ENCODE peak calls at places on chromosomes 16 and 17, in nine cellular contexts. L is breast epithelium, R is ovary, M is psoas muscle, D is BJ, H is heart right ventricle, W is esophagus muscularis mucosa, B is AG09309, C is heart left ventricle. J is an unnamed sample.

GRCh38 chr17:63950940-63951907 is 19.1 kb upstream of the CD79B start:
- DNase-seq in L (no peak), R (no peak), M (no peak), D (no peak), H (no peak), W (no peak), B (no peak), C (no peak), J (no peak)

GRCh38 chr17:45384800-45385262 is 47.8 kb downstream of the ARHGAP27 start:
- DNase-seq in L (no peak), R (no peak), M (no peak), D (no peak), H (no peak), W (no peak), B (no peak), C (peak; percentile 35), J (no peak)

GRCh38 chr17:12900474-12900873 is 111.2 kb downstream of the ARHGAP44 start:
- DNase-seq in L (no peak), R (no peak), M (no peak), D (no peak), H (no peak), W (no peak), B (no peak), C (no peak), J (no peak)

GRCh38 chr17:72122002-72122310 is 1.1 kb downstream of the SOX9 start:
- DNase-seq in L (no peak), R (no peak), M (no peak), D (no peak), H (no peak), W (no peak), B (no peak), C (no peak), J (no peak)

GRCh38 chr16:11090947-11091785 is 146.8 kb downstream of the CLEC16A start:
- DNase-seq in L (no peak), R (peak; percentile 33), M (no peak), D (no peak), H (no peak), W (no peak), B (no peak), C (no peak), J (no peak)

GRCh38 chr16:88686062-88686438 is 257 bp downstream of the SNAI3 start:
- DNase-seq in L (no peak), R (no peak), M (no peak), D (no peak), H (no peak), W (no peak), B (no peak), C (no peak), J (no peak)

GRCh38 chr16:81567987-81568748 is 123.6 kb downstream of the CMIP start:
- DNase-seq in L (peak; percentile 75), R (peak; percentile 64), M (no peak), D (no peak), H (peak; percentile 32), W (no peak), B (peak; percentile 20), C (peak; percentile 68), J (peak; percentile 64)

GRCh38 chr16:896261-897199 is 74.3 kb downstream of the LMF1 start:
- DNase-seq in L (no peak), R (no peak), M (no peak), D (no peak), H (no peak), W (no peak), B (no peak), C (no peak), J (no peak)

GRCh38 chr16:89721644-89722391 is 481 bp downstream of the ZNF276 start:
- DNase-seq in L (no peak), R (peak; percentile 61), M (peak; percentile 77), D (no peak), H (peak; percentile 61), W (peak; percentile 91), B (no peak), C (peak; percentile 76), J (peak; percentile 41)

GRCh38 chr16:79409970-79410369 is 190.6 kb downstream of the MAF start:
- DNase-seq in L (no peak), R (no peak), M (no peak), D (no peak), H (no peak), W (no peak), B (no peak), C (no peak), J (no peak)

GRCh38 chr17:68498479-68499326 is 13.5 kb upstream of the PRKAR1A start:
- DNase-seq in L (no peak), R (peak; percentile 69), M (no peak), D (no peak), H (peak; percentile 57), W (no peak), B (no peak), C (peak; percentile 83), J (no peak)

GRCh38 chr16:4009177-4009576 is 107.1 kb downstream of the ADCY9 start:
- DNase-seq in L (no peak), R (no peak), M (no peak), D (no peak), H (no peak), W (no peak), B (no peak), C (no peak), J (no peak)

GRCh38 chr16:57113664-57114063 is 21.3 kb downstream of the CPNE2 start:
- DNase-seq in L (no peak), R (no peak), M (no peak), D (no peak), H (no peak), W (no peak), B (no peak), C (no peak), J (no peak)
- H3K4me3 ChIP-seq in L (no peak overlapping the region), R (no peak overlapping the region), M (no peak overlapping the region), D (no peak overlapping the region), H (no peak overlapping the region), W (no peak overlapping the region), B (no peak overlapping the region), C (no peak overlapping the region), J (no peak overlapping the region)

GRCh38 chr16:67326472-67327309 is at the start of the genes KCTD19 and LRRC36:
- DNase-seq in L (peak; percentile 79), R (peak; percentile 86), M (peak; percentile 78), D (no peak), H (peak; percentile 39), W (peak; percentile 62), B (no peak), C (peak; percentile 58), J (no peak)
- TF ChIP-seq CTCF in L (peak; percentile 26), R (peak; percentile 36), M (peak; percentile 27), D (peak; percentile 57), H (peak; percentile 42), W (peak; percentile 25), B (peak; percentile 40), C (peak; percentile 26), J (peak; percentile 23)

GRCh38 chr17:2051388-2052237 is 3.3 kb upstream of the HIC1 start:
- DNase-seq in L (no peak), R (peak; percentile 70), M (peak; percentile 62), D (no peak), H (no peak), W (no peak), B (no peak), C (no peak), J (no peak)
- H3K4me3 ChIP-seq in L (peak overlapping the region; percentile 71), R (no peak overlapping the region), M (peak overlapping the region; percentile 70), D (no peak overlapping the region), H (peak overlapping the region; percentile 58), W (peak overlapping the region; percentile 76), B (no peak overlapping the region), C (peak overlapping the region; percentile 36), J (no peak overlapping the region)

DNA sequence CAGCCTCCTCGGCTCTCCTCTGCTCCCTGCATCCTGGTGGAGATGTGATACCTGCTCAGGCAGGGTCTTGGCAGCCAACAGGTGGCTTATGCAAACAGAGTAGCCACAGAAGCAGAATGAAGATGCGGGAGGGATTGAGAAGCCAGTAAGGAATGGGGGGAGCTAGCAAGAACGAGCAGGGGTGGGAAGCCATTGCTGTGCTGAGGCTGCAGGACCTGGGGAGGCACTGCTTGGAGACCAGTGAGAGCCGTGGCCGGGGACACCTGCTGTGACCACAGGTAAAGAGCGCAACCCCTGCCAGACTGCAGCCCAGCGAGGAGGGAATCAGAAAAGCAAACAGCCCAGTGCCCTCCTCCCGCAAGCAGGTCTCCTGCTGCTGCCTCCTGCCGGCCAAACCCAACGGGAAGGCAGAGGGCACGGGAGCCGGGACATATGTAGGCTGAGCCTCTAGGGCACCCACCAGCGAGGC is 14.7 kb downstream of the AIPL1 start:
- DNase-seq in L (no peak), R (no peak), M (no peak), D (no peak), H (no peak), W (no peak), B (no peak), C (no peak), J (no peak)
- TF ChIP-seq CTCF in L (peak; percentile 13), R (no peak), M (no peak), D (peak; percentile 51), H (peak; percentile 21), W (no peak), B (peak; percentile 45), C (no peak), J (peak; percentile 44)

DNA sequence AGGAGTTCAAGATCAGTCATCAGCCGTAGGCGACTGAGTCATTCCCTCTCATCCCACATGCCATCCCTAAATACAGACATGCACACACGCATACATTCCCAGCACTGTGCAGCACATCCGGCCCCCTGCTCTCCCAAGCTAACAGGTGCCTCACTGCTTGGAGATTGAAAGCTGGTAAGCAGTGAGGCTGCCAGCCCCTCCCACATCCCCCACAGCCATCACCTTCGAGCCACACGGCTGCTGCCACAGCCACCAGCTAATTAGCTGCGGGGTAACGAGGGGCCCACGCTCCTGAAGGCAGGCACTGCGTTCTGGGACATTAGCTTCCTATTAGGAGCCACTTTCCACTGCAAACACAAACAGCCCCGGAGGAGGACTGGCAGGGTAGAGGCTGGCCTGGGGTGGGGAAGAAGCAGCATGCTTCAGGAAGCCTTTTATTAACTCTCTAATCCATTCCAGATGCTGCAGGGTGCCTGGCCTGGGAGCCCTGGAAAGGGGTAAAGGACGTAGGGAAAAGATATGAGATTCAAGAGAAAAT is 179.6 kb downstream of the CCT6B start:
- DNase-seq in L (no peak), R (no peak), M (no peak), D (peak; percentile 32), H (no peak), W (no peak), B (no peak), C (no peak), J (no peak)
- H3K4me3 ChIP-seq in L (no peak overlapping the region), R (no peak overlapping the region), M (no peak overlapping the region), D (no peak overlapping the region), H (no peak overlapping the region), W (no peak overlapping the region), B (no peak overlapping the region), C (no peak overlapping the region), J (no peak overlapping the region)

DNA sequence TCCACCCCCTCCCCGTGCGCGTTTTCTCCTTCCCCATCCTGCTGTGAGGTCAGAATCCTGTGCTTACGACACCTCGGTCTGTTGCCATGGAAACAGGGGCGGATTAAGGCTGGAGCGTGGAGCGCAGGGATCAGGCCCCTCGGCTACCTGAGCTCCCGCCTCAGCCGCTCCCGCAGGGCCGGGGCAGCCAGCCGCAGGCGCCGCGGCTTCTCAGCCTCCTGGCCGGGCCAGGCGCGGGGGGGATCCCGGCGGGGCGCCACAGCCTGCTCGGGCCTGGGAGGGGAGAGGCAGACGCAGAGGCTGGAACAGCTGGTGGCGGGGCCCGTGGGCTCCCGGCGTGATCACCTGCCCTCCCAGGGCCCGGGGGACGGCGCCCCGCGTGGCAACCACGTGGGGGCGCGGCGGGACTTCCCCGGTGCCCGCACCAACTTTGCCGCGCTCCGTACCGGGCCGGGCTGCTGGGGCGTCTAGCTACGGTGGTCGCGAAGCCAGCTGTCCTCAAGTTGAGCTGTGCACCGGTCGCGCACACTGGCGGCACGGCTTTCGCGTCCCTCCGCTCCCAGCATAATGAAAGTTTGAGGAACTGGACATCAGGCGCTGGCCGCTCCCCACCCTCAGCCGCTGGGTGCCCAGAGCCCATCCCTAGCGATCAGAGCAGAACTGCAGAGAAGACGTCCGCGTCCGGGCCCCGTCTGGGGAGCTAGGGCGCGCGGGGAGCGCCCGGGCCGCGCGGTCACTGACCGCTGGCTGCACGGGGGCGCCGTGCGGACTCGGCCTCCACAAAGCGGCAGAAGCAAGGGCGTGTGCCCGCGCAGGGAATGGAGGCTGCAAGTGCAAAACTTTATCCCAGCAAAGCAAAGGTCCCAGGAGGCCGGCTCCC is 1.2 kb downstream of the RTN4RL1 start:
- DNase-seq in L (peak; percentile 72), R (peak; percentile 70), M (peak; percentile 69), D (no peak), H (peak; percentile 61), W (no peak), B (no peak), C (no peak), J (peak; percentile 35)
- TF ChIP-seq CTCF in L (no peak), R (peak; percentile 19), M (no peak), D (no peak), H (peak; percentile 2), W (no peak), B (no peak), C (no peak), J (no peak)

J was measured in fibroblast of the aortic adventitia.